ENCODE peak calls at places on chromosomes 5 and 9, in five cellular contexts. M is memory B cell; V is CD4-positive, alpha-beta T cell; K is H54; F is astrocyte of the spinal cord. N is an unnamed sample.

GRCh38 chr9:137804908-137805356 is 72.7 kb upstream of the CACNA1B start:
- DNase-seq in K (no peak), V (no peak), F (no peak), M (no peak), N (no peak)

GRCh38 chr9:37328561-37329227 is 93.8 kb upstream of the GRHPR start:
- DNase-seq in M (no peak), F (no peak), K (no peak), V (no peak), N (no peak)

GRCh38 chr9:69134412-69134811 is 39.7 kb upstream of the TJP2 start:
- DNase-seq in V (no peak), M (no peak), K (no peak), F (no peak), N (no peak)

GRCh38 chr9:101326501-101326900 is 58.3 kb downstream of the BAAT start:
- DNase-seq in V (no peak), K (no peak), F (no peak), M (no peak), N (no peak)

GRCh38 chr5:72457491-72457890 is 49.7 kb downstream of the ZNF366 start:
- DNase-seq in K (no peak), F (no peak), V (no peak), M (no peak), N (no peak)

GRCh38 chr5:180720501-180720900 is 19.4 kb downstream of the OR2Y1 start:
- DNase-seq in M (no peak), K (no peak), V (no peak), F (no peak), N (no peak)

GRCh38 chr9:70586506-70586905 is 172.0 kb upstream of the KLF9 start:
- DNase-seq in M (no peak), V (no peak), K (no peak), F (no peak), N (no peak)

GRCh38 chr5:132225165-132226032 is 2.3 kb downstream of the P4HA2 start:
- DNase-seq in M (no peak), K (no peak), F (peak; percentile 73), V (peak; percentile 40), N (no peak)

GRCh38 chr5:157864067-157864466 is 5.1 kb upstream of the CLINT1 start:
- DNase-seq in V (no peak), F (no peak), M (no peak), K (no peak), N (no peak)

GRCh38 chr5:157294692-157295091 is 28.8 kb downstream of the CYFIP2 start:
- DNase-seq in V (no peak), M (no peak), K (no peak), F (no peak), N (no peak)

GRCh38 chr5:149732500-149733128 is 2.5 kb downstream of the PPARGC1B start:
- DNase-seq in F (peak; percentile 6), M (no peak), V (no peak), K (no peak), N (no peak)

GRCh38 chr5:78797945-78798731 is 149.6 kb upstream of the LHFPL2 start:
- DNase-seq in M (no peak), K (no peak), V (no peak), F (no peak), N (no peak)

GRCh38 chr5:74251106-74252032 is 389.2 kb downstream of the ENC1 start:
- DNase-seq in F (peak; percentile 84), M (no peak), V (no peak), K (peak; percentile 46), N (no peak)

GRCh38 chr5:41240985-41241384 is 27.7 kb upstream of the C6 start:
- DNase-seq in M (no peak), K (no peak), V (no peak), F (no peak), N (no peak)

GRCh38 chr5:57383093-57383861 is 99.3 kb downstream of the ACTBL2 start:
- DNase-seq in F (peak; percentile 88), V (peak; percentile 5), K (peak; percentile 54), M (no peak), N (no peak)

GRCh38 chr9:95005276-95006141 is 279.0 kb downstream of the AOPEP start:
- DNase-seq in K (no peak), M (peak; percentile 12), V (no peak), F (peak; percentile 47), N (no peak)